ENCODE peak calls at places on chromosomes 1 and 21, in ten cellular contexts. F is CD8-positive, alpha-beta T cell; H is mammary epithelial cell; U is type B pancreatic cell; V is GM10248; I is bronchial epithelial cell; C is B cell; T is AG04450; W is testis; L is fibroblast of lung. E is an unnamed sample.
A peak's percentile ranks its signal among the peaks of the same experiment; 100 is the strongest.

GRCh38 chr1:154419620-154420020 is 14.5 kb downstream of the IL6R start:
- DNase-seq in F (peak; percentile 49), H (peak; percentile 81), U (no peak), V (no peak), I (peak; percentile 76), C (no peak), T (peak; percentile 78), W (peak; percentile 85), L (peak; percentile 96), E (no peak)

GRCh38 chr1:232925421-232926202 is 24.8 kb upstream of the NTPCR start:
- DNase-seq in F (no peak), H (no peak), U (no peak), V (no peak), I (peak; percentile 10), C (no peak), T (no peak), W (no peak), L (no peak), E (no peak)

GRCh38 chr1:156119503-156120209 is 5.1 kb downstream of the LMNA start:
- DNase-seq in F (no peak), H (peak; percentile 74), U (no peak), V (no peak), I (peak; percentile 64), C (no peak), T (no peak), W (peak; percentile 52), L (peak; percentile 77), E (no peak)

GRCh38 chr1:242033331-242033956 is 34.5 kb upstream of the MAP1LC3C start:
- DNase-seq in F (no peak), H (no peak), U (no peak), V (no peak), I (no peak), C (no peak), T (no peak), W (peak; percentile 62), L (no peak), E (no peak)

GRCh38 chr21:43958364-43959158 is 53.5 kb upstream of the TRAPPC10 start:
- DNase-seq in F (no peak), H (no peak), U (no peak), V (no peak), I (no peak), C (no peak), T (no peak), W (no peak), L (no peak), E (no peak)

GRCh38 chr1:64197076-64197475 is 6.3 kb upstream of the UBE2U start:
- DNase-seq in F (no peak), H (no peak), U (no peak), V (no peak), I (no peak), C (no peak), T (no peak), W (no peak), L (no peak), E (no peak)

GRCh38 chr1:186763107-186763506 is 65.6 kb upstream of the PLA2G4A start:
- DNase-seq in F (no peak), H (peak; percentile 54), U (no peak), V (peak; percentile 22), I (peak; percentile 71), C (no peak), T (peak; percentile 20), W (no peak), L (peak; percentile 11), E (no peak)

GRCh38 chr1:20371411-20371810 is 80.7 kb downstream of the VWA5B1 start:
- DNase-seq in F (no peak), H (peak; percentile 20), U (no peak), V (no peak), I (no peak), C (no peak), T (no peak), W (no peak), L (peak; percentile 27), E (no peak)

GRCh38 chr1:205961970-205962820 is 18.9 kb upstream of the SLC26A9 start:
- DNase-seq in F (no peak), H (no peak), U (no peak), V (no peak), I (peak; percentile 43), C (no peak), T (no peak), W (peak; percentile 38), L (peak; percentile 12), E (no peak)

GRCh38 chr21:45330075-45330781 is 42.5 kb upstream of the POFUT2 start:
- DNase-seq in F (no peak), H (peak; percentile 29), U (no peak), V (no peak), I (peak; percentile 63), C (no peak), T (peak; percentile 78), W (no peak), L (peak; percentile 87), E (no peak)

GRCh38 chr1:207309775-207310273 is 11.7 kb upstream of the CD55 start:
- DNase-seq in F (no peak), H (peak; percentile 75), U (no peak), V (peak; percentile 21), I (peak; percentile 84), C (peak; percentile 48), T (peak; percentile 38), W (peak; percentile 36), L (peak; percentile 37), E (no peak)

GRCh38 chr1:31785947-31786290 is 21.8 kb upstream of the ADGRB2 start:
- DNase-seq in F (no peak), H (no peak), U (no peak), V (no peak), I (no peak), C (peak; percentile 32), T (no peak), W (no peak), L (no peak), E (no peak)

GRCh38 chr21:26106562-26106961 is 64.0 kb downstream of the APP start:
- DNase-seq in F (no peak), H (no peak), U (no peak), V (no peak), I (no peak), C (no peak), T (no peak), W (no peak), L (no peak), E (no peak)

GRCh38 chr1:112359961-112360767 is 35.9 kb upstream of the CTTNBP2NL start:
- DNase-seq in F (no peak), H (peak; percentile 43), U (no peak), V (no peak), I (peak; percentile 47), C (no peak), T (peak; percentile 69), W (peak; percentile 78), L (peak; percentile 83), E (peak; percentile 95)

GRCh38 chr1:235295902-235296350 is 32.1 kb downstream of the ARID4B start:
- DNase-seq in F (no peak), H (peak; percentile 81), U (no peak), V (no peak), I (peak; percentile 69), C (no peak), T (peak; percentile 20), W (no peak), L (peak; percentile 45), E (no peak)

DNA sequence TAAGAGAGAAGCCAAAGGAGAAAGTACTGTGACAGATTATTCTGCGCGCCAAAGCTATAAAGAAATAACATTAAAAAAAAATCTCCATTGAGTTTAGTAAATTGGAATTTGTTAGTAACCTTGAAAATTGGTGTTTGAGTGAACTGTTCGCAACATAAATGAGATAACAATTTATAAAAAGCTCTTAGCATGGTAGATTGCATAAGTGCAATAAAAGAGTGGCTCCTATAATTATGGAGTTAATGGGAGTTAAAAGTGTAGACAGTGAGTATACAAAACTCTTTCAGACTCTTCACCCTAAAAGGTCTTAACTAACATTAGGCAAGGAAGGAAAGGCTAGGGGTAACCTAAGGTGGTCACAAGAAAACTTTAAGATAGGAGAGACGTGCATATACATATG is 50.6 kb downstream of the RPRD2 start:
- DNase-seq in F (no peak), H (no peak), U (no peak), V (no peak), I (no peak), C (no peak), T (no peak), W (no peak), L (no peak), E (no peak)
- TF ChIP-seq CTCF in F (no peak), H (no peak), U (no peak), V (no peak), I (no peak), C (no peak), T (no peak), W (no peak), L (no peak), E (no peak)

DNA sequence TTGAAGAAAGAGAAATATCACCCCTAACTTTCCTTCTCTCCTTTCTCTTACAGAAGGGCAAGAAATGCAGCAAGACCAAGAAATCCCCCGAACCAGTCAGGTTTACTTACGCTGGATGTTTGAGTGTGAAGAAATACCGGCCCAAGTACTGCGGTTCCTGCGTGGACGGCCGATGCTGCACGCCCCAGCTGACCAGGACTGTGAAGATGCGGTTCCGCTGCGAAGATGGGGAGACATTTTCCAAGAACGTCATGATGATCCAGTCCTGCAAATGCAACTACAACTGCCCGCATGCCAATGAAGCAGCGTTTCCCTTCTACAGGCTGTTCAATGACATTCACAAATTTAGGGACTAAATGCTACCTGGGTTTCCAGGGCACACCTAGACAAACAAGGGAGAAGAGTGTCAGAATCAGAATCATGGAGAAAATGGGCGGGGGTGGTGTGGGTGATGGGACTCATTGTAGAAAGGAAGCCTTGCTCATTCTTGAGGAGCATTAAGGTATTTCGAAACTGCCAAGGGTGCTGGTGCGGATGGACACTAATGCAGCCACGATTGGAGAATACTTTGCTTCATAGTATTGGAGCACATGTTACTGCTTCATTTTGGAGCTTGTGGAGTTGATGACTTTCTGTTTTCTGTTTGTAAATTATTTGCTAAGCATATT is 2.3 kb downstream of the CCN1 start:
- DNase-seq in F (no peak), H (peak; percentile 20), U (no peak), V (no peak), I (peak; percentile 68), C (no peak), T (no peak), W (no peak), L (peak; percentile 55), E (no peak)
- TF ChIP-seq CTCF in F (no peak), H (no peak), U (no peak), V (no peak), I (no peak), C (no peak), T (peak; percentile 5), W (no peak), L (no peak), E (no peak)

GRCh38 chr21:41847066-41847804 is 31.9 kb downstream of the PRDM15 start:
- DNase-seq in F (no peak), H (no peak), U (no peak), V (no peak), I (no peak), C (peak; percentile 32), T (no peak), W (no peak), L (peak; percentile 49), E (no peak)
- TF ChIP-seq CTCF in F (no peak), H (no peak), U (peak; percentile 34), V (no peak), I (no peak), C (no peak), T (peak; percentile 26), W (no peak), L (peak; percentile 22), E (no peak)

GRCh38 chr1:5994713-5995621 is 2.7 kb upstream of the NPHP4 start:
- DNase-seq in F (peak; percentile 72), H (no peak), U (no peak), V (peak; percentile 52), I (no peak), C (peak; percentile 54), T (no peak), W (no peak), L (no peak), E (no peak)
- TF ChIP-seq CTCF in F (no peak), H (no peak), U (peak; percentile 25), V (no peak), I (no peak), C (peak; percentile 14), T (no peak), W (no peak), L (no peak), E (no peak)

GRCh38 chr1:53592521-53592982 is 133.4 kb downstream of the DMRTB1 start:
- DNase-seq in F (no peak), H (peak; percentile 9), U (no peak), V (no peak), I (peak; percentile 20), C (no peak), T (peak; percentile 57), W (no peak), L (peak; percentile 77), E (no peak)
- TF ChIP-seq CTCF in F (no peak), H (peak; percentile 48), U (no peak), V (no peak), I (peak; percentile 42), C (no peak), T (no peak), W (no peak), L (peak; percentile 14), E (no peak)

E was measured in vagina.